ENCODE peak calls at places on chromosomes 6 and 20, in nine cellular contexts. V is tibial artery, A is colonic mucosa, P is Peyer's patch, Q is RWPE2, B is psoas muscle, K is GM13977, G is sigmoid colon, O is bronchial epithelial cell. I is an unnamed sample.
A peak's percentile ranks its signal among the peaks of the same experiment; 100 is the strongest.

GRCh38 chr20:47278907-47279348 is 77.6 kb downstream of the ZMYND8 start:
- DNase-seq in A (no peak), P (no peak), O (peak; percentile 21), B (no peak), K (no peak), G (peak; percentile 57), V (no peak), Q (no peak), I (no peak)

GRCh38 chr6:158649289-158650143 is at the start of gene SYTL3:
- DNase-seq in G (peak; percentile 70), A (peak; percentile 55), B (peak; percentile 66), K (peak; percentile 57), V (peak; percentile 76), Q (no peak), P (no peak), O (no peak), I (no peak)

GRCh38 chr20:59701236-59701635 is 96.9 kb downstream of the PHACTR3 start:
- DNase-seq in Q (no peak), G (no peak), A (no peak), B (no peak), O (no peak), P (no peak), K (no peak), V (no peak), I (no peak)

GRCh38 chr20:43959079-43959919 is 44.6 kb downstream of the TOX2 start:
- DNase-seq in P (peak; percentile 58), G (no peak), A (no peak), Q (peak; percentile 70), O (no peak), V (peak; percentile 38), B (no peak), K (no peak), I (no peak)

GRCh38 chr6:151240861-151241642 is 1.3 kb downstream of the AKAP12 start:
- DNase-seq in B (peak; percentile 75), Q (peak; percentile 68), A (peak; percentile 21), O (peak; percentile 58), V (peak; percentile 84), K (peak; percentile 32), P (peak; percentile 51), G (peak; percentile 88), I (peak; percentile 93)

GRCh38 chr6:7541175-7542064 is at the start of gene DSP:
- DNase-seq in B (peak; percentile 51), P (peak; percentile 95), V (no peak), A (peak; percentile 88), K (peak; percentile 62), G (no peak), O (peak; percentile 70), Q (peak; percentile 88), I (no peak)

GRCh38 chr20:1588166-1588868 is 30.8 kb upstream of the SIRPD start:
- DNase-seq in V (no peak), P (no peak), A (no peak), O (peak; percentile 63), B (no peak), K (no peak), Q (no peak), G (no peak), I (no peak)

GRCh38 chr20:38123021-38123587 is 42.0 kb downstream of the TGM2 start:
- DNase-seq in G (peak; percentile 44), K (no peak), B (peak; percentile 37), P (peak; percentile 46), V (no peak), A (peak; percentile 17), Q (peak; percentile 81), O (no peak), I (peak; percentile 36)

GRCh38 chr6:42075159-42075838 is 25.0 kb downstream of the TAF8 start:
- DNase-seq in V (peak; percentile 80), O (peak; percentile 60), G (peak; percentile 86), P (peak; percentile 87), A (peak; percentile 88), B (peak; percentile 85), K (peak; percentile 66), Q (no peak), I (peak; percentile 68)

GRCh38 chr20:62977613-62978558 is 25.4 kb downstream of the SLC17A9 start:
- DNase-seq in B (no peak), A (peak; percentile 58), V (no peak), G (no peak), Q (no peak), O (no peak), P (no peak), K (peak; percentile 89), I (no peak)

GRCh38 chr6:123829302-123829953 is 25.8 kb downstream of the NKAIN2 start:
- DNase-seq in P (no peak), V (no peak), G (no peak), K (no peak), O (peak; percentile 95), Q (no peak), A (no peak), B (no peak), I (no peak)

GRCh38 chr6:44074383-44075136 is 52.7 kb downstream of the MRPL14 start:
- DNase-seq in G (peak; percentile 87), Q (no peak), K (peak; percentile 91), V (peak; percentile 86), P (peak; percentile 80), B (peak; percentile 86), A (peak; percentile 69), O (peak; percentile 66), I (peak; percentile 75)

GRCh38 chr6:44071670-44072451 is 55.4 kb downstream of the MRPL14 start:
- DNase-seq in G (no peak), V (no peak), P (no peak), O (peak; percentile 76), A (no peak), B (no peak), Q (no peak), K (no peak), I (no peak)

GRCh38 chr6:44072452-44072958 is 54.7 kb downstream of the MRPL14 start:
- DNase-seq in Q (no peak), G (no peak), K (peak; percentile 46), P (no peak), V (no peak), A (peak; percentile 63), O (no peak), B (no peak), I (no peak)

GRCh38 chr6:44073612-44074382 is 53.5 kb downstream of the MRPL14 start:
- DNase-seq in G (peak; percentile 75), Q (no peak), O (no peak), A (peak; percentile 39), K (no peak), B (no peak), V (no peak), P (no peak), I (no peak)

DNA sequence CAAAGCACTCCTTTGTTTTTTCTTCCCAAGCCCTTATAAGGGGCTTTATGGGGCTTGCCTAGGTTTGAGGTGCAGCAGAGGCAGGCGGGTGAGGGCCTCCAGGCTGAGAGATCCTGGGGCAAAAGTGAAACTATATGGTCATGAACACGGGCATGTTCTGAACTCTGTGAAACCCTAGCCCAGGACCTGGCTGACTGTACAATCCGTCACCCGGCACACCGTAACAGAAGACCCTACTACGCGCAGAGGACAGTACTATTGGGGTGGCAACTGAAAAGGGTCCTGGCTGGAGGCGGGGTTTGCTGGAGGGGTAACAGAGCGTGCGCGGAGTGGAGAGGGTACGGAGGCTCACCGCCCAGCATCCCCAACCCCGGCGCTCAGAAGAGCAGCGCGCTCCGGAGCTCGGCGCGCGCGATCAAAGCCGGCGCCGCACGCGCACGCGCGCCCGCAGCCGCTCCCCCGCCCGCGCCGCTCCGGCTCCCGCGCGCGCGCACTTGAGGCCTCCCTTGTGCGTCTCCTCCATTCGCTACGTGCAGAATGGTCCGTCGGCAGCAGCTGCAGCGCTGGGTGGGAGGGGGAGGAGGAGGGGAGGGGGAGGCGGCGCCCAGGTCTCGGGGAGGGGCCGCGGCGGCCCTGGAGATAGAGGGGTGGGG is 54.2 kb downstream of the MRPL14 start:
- DNase-seq in K (peak; percentile 97), B (peak; percentile 89), A (peak; percentile 90), Q (no peak), V (peak; percentile 90), O (peak; percentile 67), P (peak; percentile 84), G (peak; percentile 90), I (no peak)
- TF ChIP-seq CTCF in K (no peak), B (no peak), A (no peak), Q (no peak), V (no peak), O (no peak), P (no peak), G (no peak), I (no peak)

GRCh38 chr6:131807644-131808459 is at the start of gene ENPP1:
- DNase-seq in B (peak; percentile 90), G (peak; percentile 86), A (peak; percentile 82), O (peak; percentile 20), K (peak; percentile 42), P (peak; percentile 83), V (peak; percentile 87), Q (peak; percentile 63), I (peak; percentile 92)
- TF ChIP-seq CTCF in B (peak; percentile 36), G (peak; percentile 22), A (peak; percentile 15), O (no peak), K (no peak), P (no peak), V (peak; percentile 45), Q (no peak), I (peak; percentile 53)

GRCh38 chr6:4256969-4257368 is 121.6 kb upstream of the ECI2 start:
- DNase-seq in O (no peak), G (no peak), V (no peak), A (no peak), B (no peak), Q (no peak), P (no peak), K (no peak), I (no peak)

GRCh38 chr6:4258733-4259132 is 123.4 kb upstream of the ECI2 start:
- DNase-seq in O (peak; percentile 23), K (no peak), P (no peak), V (no peak), G (no peak), Q (no peak), B (no peak), A (no peak), I (no peak)

GRCh38 chr6:4259391-4259790 is 124.0 kb upstream of the ECI2 start:
- DNase-seq in B (no peak), V (no peak), Q (no peak), A (no peak), K (no peak), G (no peak), O (peak; percentile 84), P (no peak), I (no peak)

GRCh38 chr6:4250645-4251044 is 115.3 kb upstream of the ECI2 start:
- DNase-seq in A (no peak), O (no peak), V (no peak), G (no peak), P (no peak), Q (no peak), B (no peak), K (no peak), I (no peak)

GRCh38 chr6:4253604-4254211 is 118.3 kb upstream of the ECI2 start:
- DNase-seq in P (no peak), B (no peak), V (no peak), O (peak; percentile 78), Q (no peak), A (peak; percentile 39), K (no peak), G (no peak), I (no peak)
- TF ChIP-seq CTCF in P (no peak), B (peak; percentile 36), V (peak; percentile 46), O (peak; percentile 77), Q (peak; percentile 40), A (no peak), K (no peak), G (peak; percentile 50), I (peak; percentile 84)

DNA sequence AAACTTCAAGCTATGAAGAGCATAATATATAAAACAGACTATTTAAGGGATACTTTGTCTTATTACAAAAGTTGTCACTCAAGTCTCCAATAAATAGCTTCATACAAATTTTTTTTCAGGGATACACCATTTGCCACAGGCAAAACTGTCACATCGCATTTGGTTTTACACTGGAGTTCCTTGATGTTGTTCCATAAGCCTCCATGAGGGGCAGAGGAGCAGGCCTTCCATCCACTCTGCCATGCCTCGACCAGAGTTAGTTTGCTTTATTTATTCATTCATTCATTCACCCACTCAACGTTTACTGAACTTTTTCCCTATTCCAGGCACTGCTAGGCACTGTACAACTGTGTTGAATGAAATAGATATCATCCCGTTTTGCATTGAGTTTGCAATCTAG is 246.6 kb downstream of the PHF3 start:
- DNase-seq in V (no peak), Q (no peak), P (no peak), K (no peak), A (no peak), O (no peak), G (no peak), B (no peak), I (no peak)
- TF ChIP-seq CTCF in V (no peak), Q (peak; percentile 12), P (no peak), K (no peak), A (no peak), O (peak; percentile 21), G (no peak), B (peak; percentile 3), I (peak; percentile 20)